ENCODE peak calls at places on chromosomes 3 and 15, in seven cellular contexts. One of them, this sample, is unnamed.

GRCh38 chr15:39783244-39783820 is 691 bp upstream of the FSIP1 start:
- DNase-seq in prostate gland: no peak
- DNase-seq in A549: no peak
- DNase-seq in SJSA1: no peak
- DNase-seq in mesenchymal stem cell: peak; percentile 27
- DNase-seq in breast epithelium: no peak
- DNase-seq in neuronal stem cell: no peak
- DNase-seq in this sample: no peak

GRCh38 chr15:65323071-65323511 is 18.6 kb downstream of the RNU5B-1 start:
- DNase-seq in prostate gland: no peak
- DNase-seq in A549: no peak
- DNase-seq in SJSA1: no peak
- DNase-seq in mesenchymal stem cell: peak; percentile 73
- DNase-seq in breast epithelium: no peak
- DNase-seq in neuronal stem cell: no peak
- DNase-seq in this sample: no peak

GRCh38 chr3:124812291-124813265 is 74.6 kb downstream of the ITGB5 start:
- DNase-seq in prostate gland: no peak
- DNase-seq in A549: peak; percentile 91
- DNase-seq in SJSA1: peak; percentile 70
- DNase-seq in mesenchymal stem cell: peak; percentile 96
- DNase-seq in breast epithelium: no peak
- DNase-seq in neuronal stem cell: no peak
- DNase-seq in this sample: no peak

GRCh38 chr3:99467420-99467819 is 171.0 kb upstream of the COL8A1 start:
- DNase-seq in prostate gland: no peak
- DNase-seq in A549: no peak
- DNase-seq in SJSA1: no peak
- DNase-seq in mesenchymal stem cell: no peak
- DNase-seq in breast epithelium: no peak
- DNase-seq in neuronal stem cell: no peak
- DNase-seq in this sample: no peak

GRCh38 chr3:107421170-107421792 is 44.0 kb downstream of the CCDC54 start:
- DNase-seq in prostate gland: peak; percentile 25
- DNase-seq in A549: peak; percentile 66
- DNase-seq in SJSA1: peak; percentile 59
- DNase-seq in mesenchymal stem cell: peak; percentile 77
- DNase-seq in breast epithelium: no peak
- DNase-seq in neuronal stem cell: peak; percentile 57
- DNase-seq in this sample: no peak

GRCh38 chr3:188594137-188594536 is 440.2 kb downstream of the LPP start:
- DNase-seq in prostate gland: no peak
- DNase-seq in A549: no peak
- DNase-seq in SJSA1: peak; percentile 84
- DNase-seq in mesenchymal stem cell: peak; percentile 83
- DNase-seq in breast epithelium: no peak
- DNase-seq in neuronal stem cell: no peak
- DNase-seq in this sample: no peak

GRCh38 chr15:96947296-96947695 is 616.8 kb downstream of the NR2F2 start:
- DNase-seq in prostate gland: no peak
- DNase-seq in A549: no peak
- DNase-seq in SJSA1: no peak
- DNase-seq in mesenchymal stem cell: no peak
- DNase-seq in breast epithelium: no peak
- DNase-seq in neuronal stem cell: no peak
- DNase-seq in this sample: no peak

GRCh38 chr15:101607102-101607501 is 45.1 kb downstream of the TM2D3 start:
- DNase-seq in prostate gland: no peak
- DNase-seq in A549: no peak
- DNase-seq in SJSA1: no peak
- DNase-seq in mesenchymal stem cell: no peak
- DNase-seq in breast epithelium: no peak
- DNase-seq in neuronal stem cell: no peak
- DNase-seq in this sample: no peak

GRCh38 chr3:182979719-182980191 is 583 bp downstream of the DCUN1D1 start:
- DNase-seq in prostate gland: peak; percentile 12
- DNase-seq in A549: peak; percentile 9
- DNase-seq in SJSA1: peak; percentile 28
- DNase-seq in mesenchymal stem cell: peak; percentile 45
- DNase-seq in breast epithelium: no peak
- DNase-seq in neuronal stem cell: peak; percentile 30
- DNase-seq in this sample: peak; percentile 29

GRCh38 chr3:197942956-197943556 is 6.9 kb upstream of the RPL35A start:
- DNase-seq in prostate gland: no peak
- DNase-seq in A549: peak; percentile 47
- DNase-seq in SJSA1: peak; percentile 32
- DNase-seq in mesenchymal stem cell: peak; percentile 65
- DNase-seq in breast epithelium: no peak
- DNase-seq in neuronal stem cell: no peak
- DNase-seq in this sample: no peak

GRCh38 chr3:127170794-127171193 is 22.1 kb upstream of the PRR23E start:
- DNase-seq in prostate gland: no peak
- DNase-seq in A549: peak; percentile 4
- DNase-seq in SJSA1: no peak
- DNase-seq in mesenchymal stem cell: peak; percentile 12
- DNase-seq in breast epithelium: no peak
- DNase-seq in neuronal stem cell: no peak
- DNase-seq in this sample: no peak

GRCh38 chr3:54358327-54358726 is 236.0 kb downstream of the CACNA2D3 start:
- DNase-seq in prostate gland: no peak
- DNase-seq in A549: no peak
- DNase-seq in SJSA1: no peak
- DNase-seq in mesenchymal stem cell: no peak
- DNase-seq in breast epithelium: no peak
- DNase-seq in neuronal stem cell: no peak
- DNase-seq in this sample: no peak

GRCh38 chr15:74767167-74768098 is 14.4 kb upstream of the CSK start:
- DNase-seq in prostate gland: no peak
- DNase-seq in A549: no peak
- DNase-seq in SJSA1: no peak
- DNase-seq in mesenchymal stem cell: no peak
- DNase-seq in breast epithelium: no peak
- DNase-seq in neuronal stem cell: no peak
- DNase-seq in this sample: no peak

GRCh38 chr3:171372694-171373093 is 87.5 kb downstream of the TNIK start:
- DNase-seq in prostate gland: no peak
- DNase-seq in A549: no peak
- DNase-seq in SJSA1: no peak
- DNase-seq in mesenchymal stem cell: no peak
- DNase-seq in breast epithelium: no peak
- DNase-seq in neuronal stem cell: no peak
- DNase-seq in this sample: no peak

GRCh38 chr15:25065286-25065685 is 110.5 kb downstream of the SNRPN start:
- DNase-seq in prostate gland: no peak
- DNase-seq in A549: no peak
- DNase-seq in SJSA1: no peak
- DNase-seq in mesenchymal stem cell: no peak
- DNase-seq in breast epithelium: no peak
- DNase-seq in neuronal stem cell: no peak
- DNase-seq in this sample: no peak

GRCh38 chr15:25067725-25068309 is 113.0 kb downstream of the SNRPN start:
- DNase-seq in prostate gland: no peak
- DNase-seq in A549: no peak
- DNase-seq in SJSA1: no peak
- DNase-seq in mesenchymal stem cell: no peak
- DNase-seq in breast epithelium: no peak
- DNase-seq in neuronal stem cell: no peak
- DNase-seq in this sample: no peak

GRCh38 chr15:25068696-25069095 is 113.9 kb downstream of the SNRPN start:
- DNase-seq in prostate gland: no peak
- DNase-seq in A549: no peak
- DNase-seq in SJSA1: no peak
- DNase-seq in mesenchymal stem cell: no peak
- DNase-seq in breast epithelium: no peak
- DNase-seq in neuronal stem cell: no peak
- DNase-seq in this sample: no peak

GRCh38 chr15:25065876-25066275 is 111.1 kb downstream of the SNRPN start:
- DNase-seq in prostate gland: no peak
- DNase-seq in A549: no peak
- DNase-seq in SJSA1: no peak
- DNase-seq in mesenchymal stem cell: no peak
- DNase-seq in breast epithelium: no peak
- DNase-seq in neuronal stem cell: no peak
- DNase-seq in this sample: no peak

DNA sequence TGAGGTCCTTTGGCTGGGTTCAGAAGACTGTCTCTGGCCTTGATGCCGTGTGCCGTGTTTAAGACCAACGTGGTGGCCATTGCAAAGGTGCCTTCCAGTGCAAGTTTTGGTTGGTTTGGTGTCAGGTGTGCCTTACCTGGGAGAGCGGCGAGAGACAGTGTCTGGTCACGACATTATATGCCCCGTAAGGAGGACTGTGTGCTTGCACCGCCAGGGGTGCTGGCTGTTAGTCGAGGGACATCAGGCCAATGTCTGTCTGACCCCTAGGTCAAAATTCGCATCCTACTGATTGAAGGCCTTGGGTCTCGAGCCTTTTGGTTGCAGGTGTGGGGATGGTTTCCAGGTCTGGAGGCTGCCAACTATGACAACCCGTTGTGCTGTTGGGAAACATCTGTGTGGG is 111.9 kb downstream of the SNRPN start:
- DNase-seq in prostate gland: no peak
- DNase-seq in A549: no peak
- DNase-seq in SJSA1: no peak
- DNase-seq in mesenchymal stem cell: no peak
- DNase-seq in breast epithelium: no peak
- DNase-seq in neuronal stem cell: no peak
- DNase-seq in this sample: no peak
- H3K9me3 ChIP-seq in prostate gland: peaks cover 24% of the 10 kb centered on the region
- H3K9me3 ChIP-seq in A549: peaks cover 83% of the 10 kb centered on the region
- H3K9me3 ChIP-seq in SJSA1: peaks cover 81% of the 10 kb centered on the region
- H3K9me3 ChIP-seq in mesenchymal stem cell: peaks cover 100% of the 10 kb centered on the region
- H3K9me3 ChIP-seq in breast epithelium: peaks cover 100% of the 10 kb centered on the region
- H3K9me3 ChIP-seq in neuronal stem cell: peaks cover 100% of the 10 kb centered on the region
- H3K9me3 ChIP-seq in this sample: peaks cover 54% of the 10 kb centered on the region

GRCh38 chr3:98404010-98404409 is 13.5 kb downstream of the OR5K3 start:
- DNase-seq in prostate gland: no peak
- DNase-seq in A549: no peak
- DNase-seq in SJSA1: no peak
- DNase-seq in mesenchymal stem cell: no peak
- DNase-seq in breast epithelium: no peak
- DNase-seq in neuronal stem cell: no peak
- DNase-seq in this sample: no peak

GRCh38 chr3:98398513-98398912 is 8.0 kb downstream of the OR5K3 start:
- DNase-seq in prostate gland: no peak
- DNase-seq in A549: no peak
- DNase-seq in SJSA1: no peak
- DNase-seq in mesenchymal stem cell: no peak
- DNase-seq in breast epithelium: no peak
- DNase-seq in neuronal stem cell: no peak
- DNase-seq in this sample: no peak

GRCh38 chr3:98406034-98406433 is 15.6 kb downstream of the OR5K3 start:
- DNase-seq in prostate gland: no peak
- DNase-seq in A549: no peak
- DNase-seq in SJSA1: no peak
- DNase-seq in mesenchymal stem cell: no peak
- DNase-seq in breast epithelium: no peak
- DNase-seq in neuronal stem cell: no peak
- DNase-seq in this sample: no peak

DNA sequence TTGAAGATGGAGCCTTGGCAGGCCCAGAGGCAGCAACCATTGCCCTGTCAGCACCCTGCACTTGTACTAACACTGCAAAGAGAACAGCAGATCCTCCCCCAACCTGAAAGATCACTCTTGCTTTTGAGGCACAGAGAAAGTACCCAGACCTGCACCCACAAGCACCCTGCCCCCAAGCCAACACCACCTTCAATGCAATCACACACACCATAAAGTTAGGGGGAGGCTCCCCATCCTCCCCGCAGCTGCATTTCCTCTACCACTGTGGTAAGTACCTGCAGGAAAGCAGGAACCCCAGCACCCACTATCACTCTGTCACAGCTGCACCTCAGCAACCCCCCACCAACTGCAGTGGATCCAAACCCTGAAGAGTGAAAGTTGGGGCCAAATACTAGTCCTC is 12.0 kb downstream of the OR5K3 start:
- DNase-seq in prostate gland: no peak
- DNase-seq in A549: no peak
- DNase-seq in SJSA1: no peak
- DNase-seq in mesenchymal stem cell: no peak
- DNase-seq in breast epithelium: no peak
- DNase-seq in neuronal stem cell: no peak
- DNase-seq in this sample: no peak
- H3K9me3 ChIP-seq in prostate gland: no peaks in the 10 kb centered on the region
- H3K9me3 ChIP-seq in A549: no peaks in the 10 kb centered on the region
- H3K9me3 ChIP-seq in SJSA1: no peaks in the 10 kb centered on the region
- H3K9me3 ChIP-seq in mesenchymal stem cell: peaks cover 68% of the 10 kb centered on the region
- H3K9me3 ChIP-seq in breast epithelium: peaks cover 52% of the 10 kb centered on the region
- H3K9me3 ChIP-seq in neuronal stem cell: peaks cover 4% of the 10 kb centered on the region
- H3K9me3 ChIP-seq in this sample: peaks cover 18% of the 10 kb centered on the region

GRCh38 chr15:99051308-99051707 is 43.7 kb upstream of the PGPEP1L start:
- DNase-seq in prostate gland: no peak
- DNase-seq in A549: no peak
- DNase-seq in SJSA1: no peak
- DNase-seq in mesenchymal stem cell: no peak
- DNase-seq in breast epithelium: no peak
- DNase-seq in neuronal stem cell: no peak
- DNase-seq in this sample: no peak
- H3K9me3 ChIP-seq in prostate gland: no peaks in the 10 kb centered on the region
- H3K9me3 ChIP-seq in A549: no peaks in the 10 kb centered on the region
- H3K9me3 ChIP-seq in SJSA1: no peaks in the 10 kb centered on the region
- H3K9me3 ChIP-seq in mesenchymal stem cell: no peaks in the 10 kb centered on the region
- H3K9me3 ChIP-seq in breast epithelium: no peaks in the 10 kb centered on the region
- H3K9me3 ChIP-seq in neuronal stem cell: no peaks in the 10 kb centered on the region
- H3K9me3 ChIP-seq in this sample: no peaks in the 10 kb centered on the region

GRCh38 chr15:26442680-26443079 is 330.2 kb downstream of the GABRB3 start:
- DNase-seq in prostate gland: no peak
- DNase-seq in A549: no peak
- DNase-seq in SJSA1: no peak
- DNase-seq in mesenchymal stem cell: no peak
- DNase-seq in breast epithelium: no peak
- DNase-seq in neuronal stem cell: no peak
- DNase-seq in this sample: no peak

GRCh38 chr15:26438718-26439117 is 334.1 kb downstream of the GABRB3 start:
- DNase-seq in prostate gland: no peak
- DNase-seq in A549: no peak
- DNase-seq in SJSA1: no peak
- DNase-seq in mesenchymal stem cell: no peak
- DNase-seq in breast epithelium: no peak
- DNase-seq in neuronal stem cell: no peak
- DNase-seq in this sample: no peak

GRCh38 chr15:26439681-26440080 is 333.2 kb downstream of the GABRB3 start:
- DNase-seq in prostate gland: no peak
- DNase-seq in A549: no peak
- DNase-seq in SJSA1: no peak
- DNase-seq in mesenchymal stem cell: no peak
- DNase-seq in breast epithelium: no peak
- DNase-seq in neuronal stem cell: no peak
- DNase-seq in this sample: no peak

GRCh38 chr15:26433818-26434217 is 339.0 kb downstream of the GABRB3 start:
- DNase-seq in prostate gland: no peak
- DNase-seq in A549: no peak
- DNase-seq in SJSA1: no peak
- DNase-seq in mesenchymal stem cell: no peak
- DNase-seq in breast epithelium: no peak
- DNase-seq in neuronal stem cell: no peak
- DNase-seq in this sample: no peak

DNA sequence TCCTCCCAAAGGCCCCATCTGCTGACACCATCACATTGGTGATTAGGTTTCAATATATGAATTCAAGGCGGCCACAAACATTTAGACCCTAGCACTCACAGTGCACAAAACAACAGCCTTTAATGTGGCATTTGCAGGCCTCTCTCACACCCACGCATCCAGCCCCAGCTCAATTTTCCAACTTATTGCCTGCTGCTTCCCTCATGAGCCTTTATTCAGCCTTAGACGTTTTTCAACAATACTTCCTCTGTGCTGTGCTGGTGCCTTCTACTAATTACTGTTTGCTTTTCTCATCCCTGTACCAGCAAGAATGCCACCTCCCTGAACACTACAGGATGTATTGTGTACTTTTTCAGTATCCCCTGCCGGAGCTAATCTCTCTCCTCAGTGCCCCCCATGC is 334.6 kb downstream of the GABRB3 start:
- DNase-seq in prostate gland: no peak
- DNase-seq in A549: no peak
- DNase-seq in SJSA1: no peak
- DNase-seq in mesenchymal stem cell: no peak
- DNase-seq in breast epithelium: no peak
- DNase-seq in neuronal stem cell: peak; percentile 49
- DNase-seq in this sample: no peak
- H3K9me3 ChIP-seq in prostate gland: no peaks in the 10 kb centered on the region
- H3K9me3 ChIP-seq in A549: no peaks in the 10 kb centered on the region
- H3K9me3 ChIP-seq in SJSA1: no peaks in the 10 kb centered on the region
- H3K9me3 ChIP-seq in mesenchymal stem cell: peaks cover 3% of the 10 kb centered on the region
- H3K9me3 ChIP-seq in breast epithelium: no peaks in the 10 kb centered on the region
- H3K9me3 ChIP-seq in neuronal stem cell: peaks cover 3% of the 10 kb centered on the region
- H3K9me3 ChIP-seq in this sample: no peaks in the 10 kb centered on the region

This sample was measured in T-helper 17 cell.